ENCODE peak calls at places on chromosomes 16 and 17, in six cellular contexts. E, S, V, D, Q and T are unnamed samples.

GRCh38 chr16:8108991-8109509 is 481.3 kb downstream of the TMEM114 start:
- DNase-seq in D (no peak), V (no peak), S (no peak), Q (peak), E (no peak), T (no peak)

GRCh38 chr16:28932339-28933141 is 769 bp downstream of the CD19 start:
- DNase-seq in D (no peak), E (no peak), V (no peak), S (no peak), Q (no peak), T (no peak)

GRCh38 chr17:45342306-45342705 is 25.5 kb upstream of the MAP3K14 start:
- DNase-seq in D (no peak), V (no peak), Q (no peak), E (no peak), S (no peak), T (no peak)

GRCh38 chr16:2489581-2489980 is 14.7 kb downstream of the TBC1D24 start:
- DNase-seq in V (no peak), D (no peak), E (no peak), S (no peak), Q (no peak), T (no peak)

GRCh38 chr17:28760987-28761562 is 17.3 kb downstream of the TRAF4 start:
- DNase-seq in Q (no peak), S (no peak), E (no peak), D (no peak), V (no peak), T (no peak)

GRCh38 chr17:521168-521525 is 168.5 kb upstream of the RPH3AL start:
- DNase-seq in V (no peak), D (no peak), S (no peak), Q (no peak), E (no peak), T (no peak)

GRCh38 chr17:46163929-46164594 is 29.2 kb downstream of the KANSL1 start:
- DNase-seq in D (no peak), V (no peak), E (no peak), Q (no peak), S (no peak), T (no peak)

GRCh38 chr17:76547183-76547641 is 7.4 kb downstream of the PRCD start:
- DNase-seq in S (no peak), E (peak), Q (peak), V (peak), D (no peak), T (peak)

GRCh38 chr17:9837551-9838471 is 12.1 kb downstream of the GLP2R start:
- DNase-seq in E (no peak), D (no peak), Q (no peak), S (no peak), V (no peak), T (no peak)

GRCh38 chr16:23403547-23403946 is 49.4 kb downstream of the COG7 start:
- DNase-seq in Q (no peak), S (no peak), D (no peak), V (no peak), E (no peak), T (no peak)

GRCh38 chr17:42774066-42774750 is 959 bp downstream of the VPS25 start:
- DNase-seq in E (no peak), Q (no peak), D (no peak), V (peak), S (no peak), T (no peak)

GRCh38 chr16:12057276-12057675 is 80.7 kb downstream of the SNX29 start:
- DNase-seq in S (no peak), V (no peak), Q (no peak), E (no peak), D (no peak), T (no peak)

GRCh38 chr17:37301288-37301687 is 74.5 kb upstream of the C17orf78 start:
- DNase-seq in S (no peak), E (no peak), Q (peak), V (no peak), D (no peak), T (no peak)

DNA sequence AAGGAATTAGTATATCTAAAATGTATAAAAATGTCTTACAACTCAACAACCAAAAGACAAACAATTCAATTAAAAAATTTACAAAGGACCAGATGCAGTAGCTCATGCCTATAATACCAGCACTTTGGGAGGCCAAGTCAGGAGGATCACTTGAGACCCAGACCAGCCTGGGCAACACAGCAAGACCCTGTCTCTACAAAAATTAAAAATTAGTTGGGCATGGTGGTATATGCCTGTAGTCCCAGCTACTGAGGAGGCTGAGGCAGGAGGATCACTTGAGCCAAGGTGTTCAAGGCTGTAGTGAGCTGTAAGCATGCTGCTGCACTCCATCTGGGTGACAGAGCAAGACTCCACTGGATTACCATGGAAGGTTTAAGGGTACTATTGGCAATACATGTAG is 33.8 kb downstream of the ZNRF1 start:
- DNase-seq in Q (no peak), D (no peak), E (no peak), V (no peak), S (no peak), T (no peak)
- TF ChIP-seq TAF1 in Q (no peak), D (no peak), E (no peak), V (no peak), S (no peak), T (no peak)

DNA sequence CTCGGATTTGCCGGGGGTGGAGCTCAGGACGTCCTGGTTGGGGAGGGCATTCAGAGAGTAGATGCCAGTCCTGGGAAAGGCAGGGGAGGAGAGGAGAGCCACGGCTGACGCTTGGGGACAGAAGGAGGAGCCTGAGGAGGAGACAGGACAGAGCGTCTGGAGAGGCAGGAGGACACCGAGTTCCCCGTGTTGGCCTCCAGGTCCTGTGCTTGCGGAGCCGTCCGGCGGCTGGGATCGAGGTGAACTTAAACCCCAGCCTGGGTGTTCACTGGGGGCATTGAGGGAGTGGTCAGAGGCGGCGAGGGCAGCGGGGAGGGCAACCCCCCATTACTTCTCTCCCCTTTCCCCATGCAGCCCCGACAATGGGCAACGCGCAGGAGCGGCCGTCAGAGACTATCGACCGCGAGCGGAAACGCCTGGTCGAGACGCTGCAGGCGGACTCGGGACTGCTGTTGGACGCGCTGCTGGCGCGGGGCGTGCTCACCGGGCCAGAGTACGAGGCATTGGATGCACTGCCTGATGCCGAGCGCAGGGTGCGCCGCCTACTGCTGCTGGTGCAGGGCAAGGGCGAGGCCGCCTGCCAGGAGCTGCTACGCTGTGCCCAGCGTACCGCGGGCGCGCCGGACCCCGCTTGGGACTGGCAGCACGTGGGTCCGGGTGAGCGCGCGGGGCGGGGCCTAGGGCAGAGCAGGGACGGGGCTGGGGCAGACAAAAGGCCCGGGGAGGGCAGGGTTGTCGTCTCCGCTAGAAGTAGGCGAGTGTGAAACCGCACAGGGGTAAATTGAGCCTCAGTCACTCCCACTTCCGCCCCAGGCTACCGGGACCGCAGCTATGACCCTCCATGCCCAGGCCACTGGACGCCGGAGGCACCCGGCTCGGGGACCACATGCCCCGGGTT is 3.7 kb downstream of the NOL3 start:
- DNase-seq in S (no peak), Q (no peak), D (no peak), V (peak), E (no peak), T (peak)
- TF ChIP-seq POLR2A in S (no peak), Q (no peak), D (peak), V (no peak), E (no peak), T (no peak)

GRCh38 chr17:82461827-82462524 is 3.4 kb downstream of the NARF start:
- DNase-seq in D (no peak), E (no peak), V (peak), S (no peak), Q (peak), T (no peak)
- TF ChIP-seq POLR2AphosphoS5 in D (no peak), E (no peak), V (no peak), S (no peak), Q (peak), T (no peak)

DNA sequence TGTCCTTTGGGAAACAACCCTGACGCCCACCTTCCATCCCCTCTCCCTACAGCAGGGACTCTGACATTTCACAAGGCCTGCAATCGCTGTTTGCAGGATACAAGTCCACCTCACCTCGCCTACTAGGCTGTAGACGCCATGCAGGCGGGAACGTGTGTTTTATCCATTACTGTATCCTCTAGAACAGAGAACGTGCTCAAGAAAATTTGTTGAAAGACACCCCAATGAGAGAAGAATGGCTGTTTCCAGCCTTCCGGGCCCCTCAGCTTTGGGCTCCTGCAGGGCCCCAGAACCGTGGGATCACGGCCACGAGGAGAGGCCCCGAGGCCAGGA is 1.5 kb upstream of the TTYH2 start:
- DNase-seq in D (no peak), S (no peak), E (no peak), Q (no peak), V (no peak), T (no peak)
- TF ChIP-seq TAF1 in D (no peak), S (no peak), E (no peak), Q (no peak), V (no peak), T (no peak)

DNA sequence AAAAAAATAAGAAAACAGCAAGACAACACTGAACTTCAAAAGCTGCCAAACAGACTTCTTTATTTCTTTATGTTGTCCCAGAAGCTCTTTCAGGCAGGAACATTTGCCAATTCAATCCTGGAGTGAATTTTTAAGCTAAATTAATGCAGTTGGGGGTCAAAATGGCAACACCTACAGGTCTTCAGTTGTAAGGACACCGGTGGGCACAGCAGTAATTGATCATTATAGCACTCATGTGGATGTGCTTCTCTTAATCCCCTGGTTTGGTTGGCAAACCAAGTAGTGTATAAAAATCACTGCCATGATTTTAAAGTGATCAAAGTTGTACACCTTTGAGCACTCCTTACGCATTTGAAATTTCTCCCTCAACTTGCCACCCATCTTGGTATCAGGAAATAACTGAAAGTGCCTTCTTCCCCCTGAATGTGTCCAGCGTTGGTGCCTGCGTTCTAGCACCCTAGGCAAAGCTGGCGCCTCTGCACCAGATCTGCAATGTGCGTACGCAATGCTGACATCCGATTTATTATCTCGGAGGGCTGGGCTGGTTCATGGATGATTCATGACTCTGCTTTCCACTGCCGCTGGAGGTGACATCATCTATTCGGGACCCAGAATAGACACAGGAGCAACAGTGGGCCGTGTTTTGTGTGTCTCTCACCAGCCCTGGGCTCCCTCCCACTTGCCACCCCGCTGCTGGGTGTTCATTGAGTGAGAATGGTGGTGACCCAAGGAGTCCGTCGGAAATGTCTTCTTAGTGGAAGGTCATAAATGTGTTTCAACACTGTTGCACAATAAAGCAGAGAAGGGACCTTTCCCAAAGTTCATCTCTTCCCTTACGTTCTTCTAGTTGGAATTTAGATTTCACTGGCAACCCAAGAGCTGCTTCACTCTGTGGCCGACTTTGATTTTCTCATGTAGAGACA is 203.4 kb downstream of the CCDC182 start:
- DNase-seq in V (no peak), Q (peak), E (no peak), D (no peak), S (no peak), T (no peak)
- TF ChIP-seq POLR2A in V (no peak), Q (no peak), E (no peak), D (no peak), S (no peak), T (no peak)

GRCh38 chr17:57622886-57623433 is 122.1 kb downstream of the CCDC182 start:
- DNase-seq in E (no peak), D (peak), S (no peak), V (peak), Q (no peak), T (peak)

GRCh38 chr17:57624390-57624789 is 120.7 kb downstream of the CCDC182 start:
- DNase-seq in D (no peak), Q (no peak), S (no peak), E (no peak), V (no peak), T (no peak)

GRCh38 chr17:57620576-57620975 is 124.5 kb downstream of the CCDC182 start:
- DNase-seq in S (no peak), V (no peak), D (no peak), E (no peak), Q (no peak), T (no peak)

GRCh38 chr17:57623620-57624019 is 121.5 kb downstream of the CCDC182 start:
- DNase-seq in Q (no peak), S (no peak), E (no peak), V (no peak), D (no peak), T (no peak)

GRCh38 chr17:57622327-57622885 is 122.7 kb downstream of the CCDC182 start:
- DNase-seq in E (no peak), S (no peak), D (no peak), Q (no peak), V (no peak), T (no peak)
- TF ChIP-seq POLR2AphosphoS5 in E (no peak), S (no peak), D (no peak), Q (no peak), V (no peak), T (no peak)

GRCh38 chr16:58197314-58198012 is 443 bp downstream of the CSNK2A2 start:
- DNase-seq in S (no peak), D (no peak), V (no peak), Q (peak), E (peak), T (peak)

GRCh38 chr16:58198022-58198683 is at the start of gene CSNK2A2:
- DNase-seq in D (no peak), E (peak), S (no peak), V (peak), Q (peak), T (peak)

GRCh38 chr16:58195771-58196170 is 2.1 kb downstream of the CSNK2A2 start:
- DNase-seq in D (no peak), V (no peak), S (no peak), Q (no peak), E (no peak), T (no peak)

GRCh38 chr16:58195344-58195743 is 2.6 kb downstream of the CSNK2A2 start:
- DNase-seq in E (no peak), D (no peak), Q (no peak), V (no peak), S (no peak), T (no peak)

GRCh38 chr16:58196898-58197313 is 1.0 kb downstream of the CSNK2A2 start:
- DNase-seq in D (no peak), Q (no peak), S (no peak), V (no peak), E (no peak), T (no peak)
- TF ChIP-seq TAF1 in D (no peak), Q (no peak), S (no peak), V (no peak), E (no peak), T (no peak)

DNA sequence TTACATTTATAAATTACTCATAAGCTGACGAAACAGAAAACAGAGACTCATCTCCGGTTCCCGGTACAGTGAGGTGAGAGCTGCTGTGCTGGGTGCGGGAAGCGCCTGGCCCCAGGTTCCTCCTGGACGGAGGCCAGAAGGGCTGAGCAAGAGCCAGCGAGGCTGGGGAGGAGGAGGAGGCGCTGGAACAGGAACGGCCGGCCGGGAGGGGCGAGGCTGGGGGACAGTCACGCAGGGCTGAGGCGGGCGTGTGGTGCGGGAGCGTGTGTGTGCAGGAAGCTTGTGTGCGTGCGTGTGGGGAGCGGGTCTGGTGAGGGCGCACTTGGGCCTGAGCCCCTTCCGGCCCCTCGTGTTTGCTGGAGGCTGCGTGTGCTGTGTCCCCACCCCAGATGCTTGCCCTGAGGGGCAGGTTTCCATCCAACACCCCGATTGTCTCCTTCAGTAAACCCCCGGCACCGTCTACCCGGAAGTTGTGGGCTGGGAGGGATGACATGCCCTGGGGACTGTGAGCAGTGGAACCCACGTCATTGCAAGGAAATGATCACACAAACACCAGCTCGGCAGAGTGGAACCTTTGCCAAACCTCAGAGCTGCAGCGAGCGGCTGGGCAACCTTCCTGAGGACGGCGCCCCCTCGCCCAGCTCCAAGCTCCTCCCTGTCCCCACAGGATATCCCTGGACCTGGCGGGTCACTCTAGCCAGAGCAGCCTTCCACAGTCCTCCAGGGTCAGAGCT is 19.4 kb downstream of the CD7 start:
- DNase-seq in S (no peak), V (no peak), E (peak), D (peak), Q (peak), T (peak)
- TF ChIP-seq POLR2A in S (no peak), V (no peak), E (peak), D (peak), Q (peak), T (peak)

GRCh38 chr17:80099291-80100034 is 1.9 kb upstream of the GAA start:
- DNase-seq in V (no peak), S (no peak), Q (no peak), D (no peak), E (no peak), T (no peak)

GRCh38 chr17:80095038-80095843 is 6.1 kb upstream of the GAA start:
- DNase-seq in D (no peak), V (no peak), E (no peak), S (no peak), Q (no peak), T (no peak)

GRCh38 chr17:80095844-80096475 is 5.4 kb upstream of the GAA start:
- DNase-seq in D (no peak), S (no peak), E (no peak), V (no peak), Q (no peak), T (no peak)

GRCh38 chr17:80096531-80097306 is 4.7 kb upstream of the GAA start:
- DNase-seq in Q (no peak), D (no peak), S (no peak), V (no peak), E (no peak), T (no peak)

GRCh38 chr17:80097307-80097630 is 4.1 kb upstream of the GAA start:
- DNase-seq in Q (no peak), D (no peak), E (no peak), S (no peak), V (no peak), T (no peak)
- TF ChIP-seq POLR2AphosphoS5 in Q (no peak), D (no peak), E (no peak), S (no peak), V (no peak), T (no peak)

DNA sequence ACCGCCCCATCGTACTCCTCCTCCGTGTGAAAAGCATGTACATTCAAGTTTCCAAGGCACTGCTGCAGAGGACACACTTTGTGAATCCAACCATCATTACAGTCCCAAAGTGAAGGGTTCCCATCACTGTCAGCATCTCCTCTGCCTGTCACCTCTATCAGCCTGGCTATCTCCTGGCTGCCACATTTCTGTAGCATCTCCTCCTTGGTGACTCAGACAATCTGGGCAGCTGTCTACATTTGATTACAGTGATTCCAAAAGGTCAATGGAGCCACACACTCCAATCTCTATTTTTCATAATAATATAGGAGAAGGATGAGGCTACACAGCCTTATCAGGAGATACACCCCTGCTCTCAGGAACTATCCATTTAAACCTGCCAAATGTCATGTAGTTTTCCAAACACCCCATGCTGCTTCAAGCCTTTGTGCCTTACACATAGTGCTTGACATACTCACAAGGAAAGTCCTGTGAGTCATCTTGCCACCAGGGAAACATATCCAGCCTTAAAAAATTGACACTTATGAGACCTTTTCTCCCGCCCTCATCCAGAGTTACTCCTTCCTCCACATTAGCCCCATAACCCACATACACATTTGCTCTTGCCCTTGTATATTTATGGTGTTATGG is 250.2 kb upstream of the CDH5 start:
- DNase-seq in E (no peak), Q (no peak), V (no peak), D (no peak), S (no peak), T (no peak)
- TF ChIP-seq TAF1 in E (no peak), Q (no peak), V (no peak), D (no peak), S (no peak), T (no peak)